ENCODE peak calls at places on chromosomes 1 and 21, in nine cellular contexts. J, W, L, O, M, B, F, T and D are unnamed samples.

GRCh38 chr1:87115317-87115885 is 201.0 kb downstream of the HS2ST1 start:
- DNase-seq in F (peak), T (no peak), W (peak), B (peak), J (no peak), L (peak), M (peak), O (no peak), D (no peak)

GRCh38 chr1:175033931-175034330 is 10.7 kb upstream of the MRPS14 start:
- DNase-seq in T (no peak), O (no peak), L (no peak), F (no peak), B (no peak), M (no peak), W (no peak), J (no peak), D (no peak)

GRCh38 chr1:56453016-56453721 is 126.2 kb downstream of the PLPP3 start:
- DNase-seq in O (no peak), L (no peak), J (no peak), T (no peak), M (no peak), B (no peak), F (no peak), W (no peak), D (no peak)

GRCh38 chr1:206969090-206969489 is 1.2 kb downstream of the FCAMR start:
- DNase-seq in B (no peak), T (no peak), L (no peak), F (no peak), J (peak), W (no peak), M (no peak), O (no peak), D (no peak)

GRCh38 chr1:209870151-209870831 is 42.5 kb downstream of the UTP25 start:
- DNase-seq in O (no peak), B (peak), W (peak), T (no peak), F (peak), J (no peak), L (no peak), M (no peak), D (no peak)

GRCh38 chr1:160432371-160432786 is 32.0 kb downstream of the VANGL2 start:
- DNase-seq in M (no peak), J (no peak), B (no peak), L (no peak), T (no peak), W (no peak), F (no peak), O (no peak), D (no peak)

GRCh38 chr1:243944429-243945160 is 94.6 kb upstream of the AKT3 start:
- DNase-seq in W (peak), F (no peak), O (peak), L (peak), B (peak), T (no peak), M (no peak), J (peak), D (peak)

GRCh38 chr1:24925082-24925779 is 4.8 kb downstream of the RUNX3 start:
- DNase-seq in M (no peak), T (no peak), L (no peak), W (no peak), F (no peak), J (no peak), B (no peak), O (no peak), D (no peak)

GRCh38 chr1:150764617-150765090 is 924 bp downstream of the CTSS start:
- DNase-seq in L (no peak), B (peak), M (peak), T (no peak), O (no peak), F (peak), J (no peak), W (peak), D (peak)

GRCh38 chr1:246274191-246274590 is 232.9 kb downstream of the SMYD3 start:
- DNase-seq in T (no peak), J (no peak), W (no peak), M (no peak), L (no peak), O (no peak), B (no peak), F (peak), D (no peak)

GRCh38 chr1:167435484-167435883 is 82.8 kb downstream of the CD247 start:
- DNase-seq in J (no peak), T (no peak), W (no peak), O (no peak), B (no peak), L (no peak), M (no peak), F (no peak), D (no peak)

GRCh38 chr1:198776602-198777029 is 137.8 kb downstream of the PTPRC start:
- DNase-seq in B (peak), F (peak), L (peak), J (peak), O (peak), W (peak), M (peak), T (peak), D (no peak)

GRCh38 chr21:26491663-26492062 is 81.4 kb downstream of the CYYR1 start:
- DNase-seq in B (no peak), L (no peak), F (no peak), O (no peak), M (no peak), T (no peak), J (no peak), W (no peak), D (no peak)

GRCh38 chr1:90458023-90458422 is 259.1 kb downstream of the BARHL2 start:
- DNase-seq in M (no peak), F (no peak), B (no peak), W (no peak), O (no peak), J (no peak), L (no peak), T (no peak), D (no peak)

GRCh38 chr1:27145934-27146354 is 9.0 kb downstream of the SLC9A1 start:
- DNase-seq in B (peak), J (no peak), M (peak), W (peak), T (no peak), L (peak), F (peak), O (no peak), D (no peak)

GRCh38 chr1:212525479-212526110 is 83.0 kb upstream of the ATF3 start:
- DNase-seq in B (peak), J (no peak), F (no peak), W (peak), O (no peak), L (peak), M (peak), T (no peak), D (no peak)

GRCh38 chr1:100868364-100868995 is 26.2 kb downstream of the EXTL2 start:
- DNase-seq in O (no peak), J (no peak), T (no peak), M (peak), W (no peak), L (peak), F (no peak), B (peak), D (no peak)

GRCh38 chr21:46298083-46298412 is 11.9 kb downstream of the YBEY start:
- DNase-seq in B (no peak), L (no peak), F (no peak), J (no peak), T (no peak), W (no peak), M (no peak), O (no peak), D (no peak)

GRCh38 chr1:84271452-84272273 is 29.8 kb upstream of the SAMD13 start:
- DNase-seq in L (no peak), T (no peak), F (peak), W (no peak), J (peak), B (peak), O (no peak), M (peak), D (peak)

GRCh38 chr1:62318756-62319544 is at the start of gene KANK4:
- DNase-seq in T (no peak), B (no peak), J (peak), F (no peak), L (no peak), W (no peak), O (peak), M (no peak), D (no peak)

GRCh38 chr1:211517006-211517405 is 25.0 kb upstream of the RD3 start:
- DNase-seq in O (no peak), M (no peak), B (no peak), F (no peak), W (no peak), J (no peak), T (no peak), L (no peak), D (peak)

GRCh38 chr1:247373721-247374141 is 42.1 kb upstream of the ZNF496 start:
- DNase-seq in W (peak), T (peak), J (peak), O (peak), F (no peak), L (peak), B (peak), M (no peak), D (no peak)

GRCh38 chr1:70727891-70728443 is 316.9 kb downstream of the CTH start:
- DNase-seq in J (no peak), L (no peak), F (no peak), B (no peak), T (no peak), M (no peak), W (peak), O (no peak), D (no peak)

GRCh38 chr1:208163542-208163941 is 80.6 kb downstream of the PLXNA2 start:
- DNase-seq in J (no peak), L (no peak), M (no peak), F (no peak), W (no peak), T (no peak), O (no peak), B (no peak), D (no peak)

GRCh38 chr1:74780600-74780999 is 47.6 kb downstream of the TYW3 start:
- DNase-seq in T (no peak), J (no peak), F (no peak), L (no peak), O (no peak), M (peak), W (no peak), B (no peak), D (no peak)

GRCh38 chr1:161066694-161067093 is 3.0 kb downstream of the ARHGAP30 start:
- DNase-seq in L (no peak), B (no peak), T (no peak), F (no peak), O (no peak), J (no peak), W (no peak), M (no peak), D (no peak)

GRCh38 chr21:43936186-43936967 is 71.4 kb downstream of the AGPAT3 start:
- DNase-seq in M (peak), L (no peak), W (no peak), J (no peak), O (no peak), T (no peak), B (no peak), F (no peak), D (no peak)

GRCh38 chr1:53559391-53559815 is 100.2 kb downstream of the DMRTB1 start:
- DNase-seq in T (no peak), F (no peak), J (no peak), M (no peak), O (no peak), W (no peak), L (no peak), B (no peak), D (no peak)

GRCh38 chr1:146021622-146022402 is at the start of gene HJV:
- DNase-seq in L (no peak), O (no peak), T (no peak), M (no peak), B (no peak), J (no peak), F (no peak), W (no peak), D (no peak)

GRCh38 chr1:146022403-146023127 is 1.0 kb upstream of the HJV start:
- DNase-seq in J (no peak), T (no peak), M (no peak), W (no peak), F (no peak), B (no peak), O (no peak), L (no peak), D (no peak)

GRCh38 chr1:146019225-146020057 is 2.1 kb downstream of the HJV start:
- DNase-seq in L (no peak), W (no peak), M (no peak), F (no peak), J (no peak), B (no peak), T (no peak), O (no peak), D (no peak)

GRCh38 chr1:146021046-146021445 is 489 bp downstream of the HJV start:
- DNase-seq in T (no peak), O (no peak), F (no peak), J (no peak), W (no peak), B (no peak), L (no peak), M (no peak), D (no peak)

GRCh38 chr1:146020058-146020738 is 1.3 kb downstream of the HJV start:
- DNase-seq in T (no peak), J (no peak), M (no peak), B (no peak), W (no peak), F (no peak), L (no peak), O (no peak), D (no peak)
- TF ChIP-seq CTCF in T (no peak), J (no peak), M (no peak), B (no peak), W (no peak), F (no peak), L (no peak), O (no peak), D (no peak)

DNA sequence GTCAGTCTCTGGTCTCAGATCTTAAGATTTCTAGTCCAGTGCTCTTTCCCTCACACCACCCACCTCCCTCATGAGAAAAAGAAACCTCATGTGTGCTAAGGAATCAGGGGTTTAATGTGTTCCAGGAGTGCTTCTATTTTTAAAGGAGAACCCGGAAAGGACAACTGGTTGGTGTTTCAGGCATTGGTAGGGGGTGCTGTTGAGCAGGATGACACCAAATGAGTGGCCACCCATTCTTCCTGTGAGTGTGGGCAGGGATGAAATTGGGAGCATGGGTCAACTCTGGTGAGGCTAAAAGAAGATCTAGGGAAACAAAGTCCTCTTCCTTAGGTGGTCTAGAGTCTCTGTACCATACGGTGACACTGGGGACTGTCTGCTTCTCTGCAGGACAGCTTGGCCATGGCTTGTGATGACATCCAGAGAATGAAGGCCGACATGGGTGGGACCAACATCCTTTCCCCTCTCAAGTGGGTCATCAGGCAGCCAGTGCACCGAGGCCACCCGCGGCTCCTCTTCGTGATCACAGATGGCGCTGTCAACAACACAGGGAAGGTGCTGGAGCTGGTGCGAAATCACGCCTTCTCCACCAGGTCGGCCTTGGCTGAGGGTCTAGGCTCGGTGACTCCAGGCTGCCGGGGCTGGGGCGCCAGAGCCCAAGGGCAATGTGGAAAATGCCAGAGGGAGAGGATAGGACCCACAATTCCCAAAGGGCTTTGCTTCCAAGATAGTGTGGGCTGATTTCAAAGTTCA is 39.3 kb downstream of the VWA5B1 start:
- DNase-seq in L (no peak), J (no peak), F (no peak), B (no peak), T (no peak), M (no peak), O (no peak), W (no peak), D (peak)
- TF ChIP-seq CTCF in L (no peak), J (no peak), F (peak), B (peak), T (no peak), M (peak), O (peak), W (peak), D (no peak)

DNA sequence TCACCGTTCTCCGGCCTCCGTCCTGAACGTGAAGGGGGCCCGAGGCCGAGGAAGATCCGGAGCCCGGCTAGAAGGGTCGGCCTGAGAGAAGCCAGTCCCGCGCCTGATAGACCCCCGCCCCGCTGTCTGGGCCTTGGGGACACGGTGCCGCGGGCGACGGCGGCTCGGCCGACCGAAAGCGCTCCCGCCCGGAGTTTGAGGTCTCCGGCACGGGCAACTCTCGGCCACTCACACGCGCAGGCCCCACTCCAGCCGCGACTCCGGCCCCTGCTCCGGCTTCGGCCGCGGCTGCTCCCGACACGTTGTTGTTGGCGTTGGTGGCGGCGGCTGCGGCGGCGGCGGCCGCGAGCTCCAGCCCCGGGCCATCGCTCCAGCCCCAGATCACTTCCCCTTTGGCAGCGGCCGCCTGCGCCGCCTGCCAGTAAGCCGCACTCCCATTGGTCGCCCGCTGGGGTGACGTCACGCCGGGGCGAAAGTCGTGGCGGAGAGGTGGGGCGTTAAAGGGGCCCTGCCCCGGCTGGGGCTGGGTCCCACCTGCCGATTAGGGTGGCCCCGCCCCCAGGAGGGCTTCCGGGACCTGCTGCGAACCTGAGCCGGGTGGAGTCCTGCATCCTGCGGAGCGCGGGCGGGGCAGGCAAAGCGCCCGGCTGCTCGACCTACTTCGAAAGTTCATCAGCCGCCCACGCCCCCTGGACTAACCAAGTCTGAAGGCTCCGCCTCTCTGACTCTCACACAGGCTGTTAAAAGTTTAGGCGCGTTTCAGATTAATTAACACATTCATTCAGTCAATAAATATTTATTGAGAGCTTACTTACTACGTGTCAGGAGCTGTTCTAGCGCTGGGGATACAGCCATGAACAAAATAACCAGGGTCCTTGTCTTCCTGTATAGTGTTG is at the start of gene EFCAB14:
- DNase-seq in J (peak), F (peak), M (peak), W (peak), L (peak), T (peak), O (peak), B (peak), D (peak)
- TF ChIP-seq CTCF in J (no peak), F (no peak), M (no peak), W (no peak), L (no peak), T (no peak), O (no peak), B (no peak), D (no peak)

DNA sequence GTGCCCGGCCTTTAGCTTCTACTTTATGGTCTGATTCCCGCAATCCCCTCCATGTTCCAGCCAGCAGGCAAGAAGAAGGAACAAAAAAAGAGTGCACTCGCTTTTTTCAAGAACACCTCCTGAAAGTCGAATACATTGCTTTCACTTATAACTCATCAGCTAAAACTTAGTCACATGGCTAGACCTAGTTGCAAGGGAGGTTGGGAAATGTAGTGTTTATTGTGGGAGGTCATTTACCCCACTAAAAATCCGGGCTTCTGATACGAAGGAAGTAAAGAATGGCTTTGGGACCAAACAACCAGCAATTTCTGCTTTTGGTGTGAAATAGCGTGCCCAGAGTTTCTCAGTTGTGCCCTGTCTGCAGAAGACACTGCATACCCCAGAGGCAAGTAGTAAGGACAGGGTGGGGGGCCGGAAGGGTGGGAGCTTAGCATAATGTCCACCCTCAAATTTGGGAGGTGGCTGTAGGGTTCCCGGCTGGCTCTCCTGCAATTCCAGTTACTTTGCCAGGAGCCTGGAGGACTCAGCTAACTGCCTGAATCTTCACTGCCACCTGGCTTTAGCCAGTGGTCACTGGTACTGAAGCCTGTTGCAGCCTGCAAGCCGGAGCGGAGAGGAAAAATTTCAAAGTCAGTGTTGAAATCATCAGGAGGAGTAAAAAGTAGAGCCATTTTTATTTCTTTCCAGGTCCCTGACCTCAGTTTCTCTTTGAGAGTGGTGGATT is 57.7 kb upstream of the F3 start:
- DNase-seq in B (peak), M (no peak), J (peak), T (peak), W (peak), O (peak), L (peak), F (no peak), D (peak)
- TF ChIP-seq CTCF in B (peak), M (peak), J (no peak), T (peak), W (peak), O (no peak), L (peak), F (peak), D (peak)